ENCODE peak calls at places on chromosomes 11 and 22, in six cellular contexts. Z is CD8-positive, alpha-beta memory T cell; G is endothelial cell; F is nucleus accumbens; J is stimulated activated CD8-positive, alpha-beta memory T cell treated with anti-CD3 and anti-CD28 coated beads, Interleukin-2, amount 100 ng/mL, for 48 hours; T is uterus. W is an unnamed sample.

GRCh38 chr11:133825666-133826065 is 19.6 kb downstream of the SPATA19 start:
- DNase-seq in Z (no peak), G (no peak), F (no peak), J (no peak), T (no peak), W (no peak)

GRCh38 chr11:3375552-3375951 is 3.4 kb downstream of the ZNF195 start:
- DNase-seq in Z (no peak), G (no peak), F (no peak), J (no peak), T (no peak), W (no peak)

GRCh38 chr11:61783717-61784505 is 8.5 kb downstream of the TMEM258 start:
- DNase-seq in Z (no peak), G (no peak), F (no peak), J (no peak), T (no peak), W (no peak)

GRCh38 chr11:118888398-118888797 is 4.7 kb downstream of the CXCR5 start:
- DNase-seq in Z (no peak), G (no peak), F (no peak), J (no peak), T (no peak), W (no peak)

GRCh38 chr11:69825037-69825834 is 6.0 kb upstream of the FGF3 start:
- DNase-seq in Z (no peak), G (no peak), F (no peak), J (no peak), T (no peak), W (peak; percentile 40)

GRCh38 chr11:106917973-106918372 is 100.3 kb downstream of the GUCY1A2 start:
- DNase-seq in Z (no peak), G (peak; percentile 11), F (no peak), J (no peak), T (no peak), W (no peak)

GRCh38 chr11:31809857-31810778 is 1.0 kb downstream of the PAX6 start:
- DNase-seq in Z (no peak), G (peak; percentile 56), F (no peak), J (no peak), T (no peak), W (peak; percentile 63)

GRCh38 chr22:44710474-44711235 is 8.7 kb downstream of the PRR5 start:
- DNase-seq in Z (peak; percentile 62), G (no peak), F (no peak), J (peak; percentile 48), T (no peak), W (no peak)

GRCh38 chr11:16610213-16610737 is 128.2 kb upstream of the C11orf58 start:
- DNase-seq in Z (no peak), G (no peak), F (no peak), J (no peak), T (no peak), W (no peak)

GRCh38 chr11:128388182-128388815 is 199.1 kb downstream of the ETS1 start:
- DNase-seq in Z (no peak), G (no peak), F (no peak), J (no peak), T (no peak), W (no peak)

GRCh38 chr11:36312593-36312990 is 16.5 kb downstream of the PRR5L start:
- DNase-seq in Z (no peak), G (no peak), F (no peak), J (no peak), T (no peak), W (peak; percentile 45)

GRCh38 chr22:19292262-19293230 is 1.0 kb upstream of the CLTCL1 start:
- DNase-seq in Z (no peak), G (no peak), F (peak; percentile 28), J (no peak), T (peak; percentile 65), W (no peak)

GRCh38 chr11:66008468-66009101 is 3.2 kb upstream of the CST6 start:
- DNase-seq in Z (no peak), G (no peak), F (no peak), J (no peak), T (no peak), W (no peak)

GRCh38 chr11:114075891-114076441 is 16.5 kb downstream of the ZBTB16 start:
- DNase-seq in Z (peak; percentile 32), G (peak; percentile 66), F (no peak), J (no peak), T (peak; percentile 52), W (no peak)

GRCh38 chr11:60768202-60768601 is 11.5 kb downstream of the MS4A15 start:
- DNase-seq in Z (no peak), G (no peak), F (no peak), J (no peak), T (no peak), W (no peak)

GRCh38 chr22:17719911-17720310 is 54.4 kb downstream of the BID start:
- DNase-seq in Z (no peak), G (no peak), F (no peak), J (no peak), T (no peak), W (no peak)

GRCh38 chr22:27220349-27220748 is 563.0 kb downstream of the MIAT start:
- DNase-seq in Z (no peak), G (no peak), F (no peak), J (no peak), T (no peak), W (no peak)

GRCh38 chr11:132054822-132055221 is 684.4 kb downstream of the NTM start:
- DNase-seq in Z (no peak), G (no peak), F (no peak), J (no peak), T (no peak), W (peak; percentile 61)

GRCh38 chr11:110026823-110027626 is 66.2 kb upstream of the ZC3H12C start:
- DNase-seq in Z (no peak), G (no peak), F (no peak), J (no peak), T (no peak), W (no peak)

GRCh38 chr22:32799516-32799915 is 2.0 kb upstream of the TIMP3 start:
- DNase-seq in Z (no peak), G (no peak), F (no peak), J (no peak), T (no peak), W (no peak)

GRCh38 chr11:112042161-112042960 is 17.2 kb downstream of the DLAT start:
- DNase-seq in Z (no peak), G (no peak), F (no peak), J (no peak), T (no peak), W (no peak)

GRCh38 chr11:63915961-63916836 is 765 bp downstream of the RCOR2 start:
- DNase-seq in Z (peak; percentile 21), G (peak; percentile 90), F (peak; percentile 35), J (peak; percentile 34), T (no peak), W (peak; percentile 56)

GRCh38 chr11:981764-982163 is 54.8 kb downstream of the MUC6 start:
- DNase-seq in Z (no peak), G (no peak), F (no peak), J (no peak), T (no peak), W (no peak)

GRCh38 chr11:133964946-133965632 is 8.3 kb upstream of the IGSF9B start:
- DNase-seq in Z (no peak), G (no peak), F (no peak), J (no peak), T (peak; percentile 50), W (no peak)

GRCh38 chr11:117972044-117972443 is 14.2 kb upstream of the IL10RA start:
- DNase-seq in Z (no peak), G (no peak), F (no peak), J (no peak), T (no peak), W (no peak)

GRCh38 chr22:31155425-31155824 is 4.6 kb upstream of the RNF185 start:
- DNase-seq in Z (no peak), G (no peak), F (no peak), J (no peak), T (no peak), W (no peak)

GRCh38 chr11:117528061-117528780 is 200.6 kb downstream of the CEP164 start:
- DNase-seq in Z (no peak), G (no peak), F (no peak), J (no peak), T (no peak), W (no peak)

GRCh38 chr11:14589421-14589820 is 54.2 kb upstream of the PDE3B start:
- DNase-seq in Z (no peak), G (no peak), F (no peak), J (no peak), T (no peak), W (no peak)

W was measured in SJSA1.